ENCODE peak calls at places on chromosomes 11 and 22, in seven cellular contexts. A is AG08395; S is stimulated activated CD8-positive, alpha-beta memory T cell treated with anti-CD3 and anti-CD28 coated beads, Interleukin-2, amount 100 ng/mL, for 48 hours; G is NCI-H146; D is stimulated activated CD4-positive, alpha-beta T cell treated with anti-CD3 and anti-CD28 coated beads, Interleukin-4, amount 100 ng/mL, for 48 hours; K is lower leg skin; O is HCT116. B is an unnamed sample.

GRCh38 chr11:88213406-88213805 is 38.2 kb upstream of the RAB38 start:
- DNase-seq in D (no peak), O (no peak), G (no peak), S (no peak), A (no peak), K (no peak), B (no peak)

GRCh38 chr22:41099036-41099435 is 6.6 kb downstream of the EP300 start:
- DNase-seq in D (no peak), O (no peak), G (no peak), K (no peak), A (no peak), S (no peak), B (no peak)

GRCh38 chr22:30474683-30475424 is 3.0 kb upstream of the SEC14L3 start:
- DNase-seq in D (no peak), K (no peak), S (no peak), G (peak), A (no peak), O (no peak), B (no peak)

GRCh38 chr11:66407651-66408050 is 13.2 kb upstream of the NPAS4 start:
- DNase-seq in G (no peak), O (no peak), A (no peak), K (no peak), D (no peak), S (no peak), B (no peak)

GRCh38 chr11:111878385-111878765 is 590 bp downstream of the FDXACB1 start:
- DNase-seq in D (no peak), O (peak), G (peak), S (no peak), K (no peak), A (no peak), B (no peak)

GRCh38 chr11:121249039-121249663 is 43.4 kb upstream of the SC5D start:
- DNase-seq in K (no peak), O (peak), A (peak), D (no peak), S (no peak), G (peak), B (no peak)

GRCh38 chr11:82775736-82776346 is 42.2 kb upstream of the FAM181B start:
- DNase-seq in G (peak), D (peak), A (peak), O (peak), K (no peak), S (peak), B (no peak)

GRCh38 chr11:112553340-112553739 is 292.7 kb upstream of the PLET1 start:
- DNase-seq in O (no peak), G (peak), A (no peak), S (no peak), D (no peak), K (no peak), B (no peak)

GRCh38 chr11:65340226-65340625 is 6.6 kb downstream of the DPF2 start:
- DNase-seq in D (no peak), A (no peak), O (no peak), K (no peak), G (no peak), S (no peak), B (no peak)

GRCh38 chr11:111870113-111870512 is 1.3 kb downstream of the ALG9 start:
- DNase-seq in S (no peak), O (no peak), A (no peak), K (no peak), D (no peak), G (no peak), B (no peak)

GRCh38 chr11:57294225-57295131 is 30.3 kb downstream of the TNKS1BP1 start:
- DNase-seq in D (no peak), K (no peak), G (no peak), A (peak), S (no peak), O (no peak), B (no peak)